ENCODE peak calls at places on chromosome 16, in six cellular contexts. E, M, U, A, Q and V are unnamed samples.
A peak's percentile ranks its signal among the peaks of the same experiment; 100 is the strongest.

GRCh38 chr16:77324727-77325126 is 110.1 kb downstream of the ADAMTS18 start:
- DNase-seq in U (no peak), A (no peak), Q (no peak), E (no peak), M (no peak), V (no peak)

GRCh38 chr16:79182618-79183017 is 417.9 kb downstream of the MAF start:
- DNase-seq in A (no peak), E (no peak), Q (no peak), M (no peak), U (no peak), V (peak; percentile 41)

GRCh38 chr16:82884320-82884898 is 257.6 kb downstream of the CDH13 start:
- DNase-seq in E (no peak), A (no peak), M (no peak), U (no peak), Q (no peak), V (no peak)

GRCh38 chr16:11632455-11632921 is 35.8 kb upstream of the SNN start:
- DNase-seq in E (no peak), U (no peak), A (peak; percentile 61), Q (no peak), M (no peak), V (peak; percentile 93)

GRCh38 chr16:1420111-1420539 is 422 bp downstream of the UQCC4 start:
- DNase-seq in U (no peak), E (no peak), Q (no peak), M (no peak), A (no peak), V (peak; percentile 45)

GRCh38 chr16:825298-826061 is 24.9 kb upstream of the GNG13 start:
- DNase-seq in M (no peak), A (no peak), Q (peak; percentile 77), U (no peak), E (no peak), V (peak; percentile 59)

GRCh38 chr16:50340578-50340977 is 28.2 kb downstream of the BRD7 start:
- DNase-seq in M (no peak), Q (no peak), E (no peak), U (no peak), A (no peak), V (peak; percentile 43)

GRCh38 chr16:66273644-66274334 is 92.7 kb upstream of the CDH5 start:
- DNase-seq in Q (no peak), E (no peak), M (no peak), A (no peak), U (peak; percentile 60), V (peak; percentile 82)

GRCh38 chr16:72434159-72434558 is 262.2 kb upstream of the PMFBP1 start:
- DNase-seq in U (no peak), M (peak; percentile 43), A (no peak), E (peak; percentile 28), Q (no peak), V (peak; percentile 10)

GRCh38 chr16:71255721-71256120 is 25.2 kb upstream of the HYDIN start:
- DNase-seq in Q (peak; percentile 49), M (no peak), U (no peak), E (no peak), A (peak; percentile 11), V (no peak)

GRCh38 chr16:3484328-3485096 is 10.8 kb downstream of the C16orf90 start:
- DNase-seq in Q (peak; percentile 9), E (no peak), M (no peak), A (no peak), U (no peak), V (no peak)

GRCh38 chr16:12210258-12210880 is 233.8 kb downstream of the SNX29 start:
- DNase-seq in A (no peak), Q (no peak), U (no peak), M (no peak), E (no peak), V (no peak)

GRCh38 chr16:71467810-71468209 is 5.8 kb upstream of the ZNF23 start:
- DNase-seq in A (peak; percentile 85), M (no peak), U (peak; percentile 40), E (peak; percentile 50), Q (no peak), V (peak; percentile 69)

GRCh38 chr16:22347100-22347820 is 27.2 kb downstream of the CDR2 start:
- DNase-seq in U (no peak), Q (no peak), E (no peak), M (no peak), A (no peak), V (no peak)

GRCh38 chr16:15031179-15031578 is 24.7 kb downstream of the NTAN1 start:
- DNase-seq in U (no peak), E (no peak), Q (no peak), A (no peak), M (no peak), V (no peak)

GRCh38 chr16:685967-686366 is 1.8 kb upstream of the JMJD8 start:
- DNase-seq in U (peak; percentile 40), Q (peak; percentile 84), M (no peak), E (no peak), A (peak; percentile 65), V (peak; percentile 74)

GRCh38 chr16:75304521-75305363 is 53.3 kb upstream of the BCAR1 start:
- DNase-seq in A (no peak), Q (no peak), E (no peak), M (peak; percentile 10), U (peak; percentile 19), V (peak; percentile 93)

GRCh38 chr16:49575352-49576172 is 202.0 kb downstream of the C16orf78 start:
- DNase-seq in U (no peak), Q (no peak), A (no peak), M (no peak), E (peak; percentile 84), V (no peak)

GRCh38 chr16:77896357-77896972 is 108.1 kb downstream of the VAT1L start:
- DNase-seq in M (no peak), Q (peak; percentile 62), A (peak; percentile 13), U (no peak), E (no peak), V (no peak)

GRCh38 chr16:8729779-8730334 is 55.4 kb downstream of the ABAT start:
- DNase-seq in Q (no peak), A (no peak), E (peak; percentile 12), M (no peak), U (no peak), V (no peak)

GRCh38 chr16:16007743-16008111 is 58.3 kb downstream of the ABCC1 start:
- DNase-seq in M (no peak), E (peak; percentile 94), U (no peak), Q (no peak), A (no peak), V (no peak)

GRCh38 chr16:2427526-2427925 is 1.7 kb upstream of the CCNF start:
- DNase-seq in A (no peak), U (no peak), Q (no peak), E (no peak), M (no peak), V (no peak)

GRCh38 chr16:66383551-66383950 is 17.1 kb downstream of the CDH5 start:
- DNase-seq in Q (no peak), E (no peak), M (no peak), U (no peak), A (no peak), V (no peak)

GRCh38 chr16:87374313-87374712 is 9.3 kb downstream of the FBXO31 start:
- DNase-seq in M (no peak), E (no peak), U (no peak), Q (no peak), A (peak; percentile 1), V (no peak)
- H3K4me1 ChIP-seq in M (peaks cover 18% of the 10 kb centered on the region), E (peaks cover 3% of the 10 kb centered on the region), U (no peaks in the 10 kb centered on the region), Q (peaks cover 19% of the 10 kb centered on the region), A (peaks cover 15% of the 10 kb centered on the region), V (peaks cover 15% of the 10 kb centered on the region)

GRCh38 chr16:31214705-31215286 is 877 bp downstream of the TRIM72 start:
- DNase-seq in Q (peak; percentile 66), A (peak; percentile 52), M (no peak), U (no peak), E (no peak), V (peak; percentile 24)
- H2AFZ ChIP-seq in Q (peak overlapping the region; percentile 72), A (peak overlapping the region; percentile 96), M (no peak overlapping the region), U (peak overlapping the region; percentile 87), E (no peak overlapping the region), V (peak overlapping the region; percentile 83)

GRCh38 chr16:46858151-46858550 is 26.0 kb upstream of the GPT2 start:
- DNase-seq in E (no peak), A (no peak), U (no peak), M (no peak), Q (no peak), V (no peak)

GRCh38 chr16:46859719-46860152 is 24.4 kb upstream of the GPT2 start:
- DNase-seq in A (no peak), U (peak; percentile 88), E (no peak), M (peak; percentile 83), Q (no peak), V (peak; percentile 97)

GRCh38 chr16:46855389-46855788 is 24.4 kb upstream of the C16orf87 start:
- DNase-seq in M (no peak), U (no peak), A (no peak), E (no peak), Q (no peak), V (no peak)

GRCh38 chr16:46854846-46855245 is 23.9 kb upstream of the C16orf87 start:
- DNase-seq in U (no peak), M (no peak), A (no peak), Q (no peak), E (no peak), V (no peak)

DNA sequence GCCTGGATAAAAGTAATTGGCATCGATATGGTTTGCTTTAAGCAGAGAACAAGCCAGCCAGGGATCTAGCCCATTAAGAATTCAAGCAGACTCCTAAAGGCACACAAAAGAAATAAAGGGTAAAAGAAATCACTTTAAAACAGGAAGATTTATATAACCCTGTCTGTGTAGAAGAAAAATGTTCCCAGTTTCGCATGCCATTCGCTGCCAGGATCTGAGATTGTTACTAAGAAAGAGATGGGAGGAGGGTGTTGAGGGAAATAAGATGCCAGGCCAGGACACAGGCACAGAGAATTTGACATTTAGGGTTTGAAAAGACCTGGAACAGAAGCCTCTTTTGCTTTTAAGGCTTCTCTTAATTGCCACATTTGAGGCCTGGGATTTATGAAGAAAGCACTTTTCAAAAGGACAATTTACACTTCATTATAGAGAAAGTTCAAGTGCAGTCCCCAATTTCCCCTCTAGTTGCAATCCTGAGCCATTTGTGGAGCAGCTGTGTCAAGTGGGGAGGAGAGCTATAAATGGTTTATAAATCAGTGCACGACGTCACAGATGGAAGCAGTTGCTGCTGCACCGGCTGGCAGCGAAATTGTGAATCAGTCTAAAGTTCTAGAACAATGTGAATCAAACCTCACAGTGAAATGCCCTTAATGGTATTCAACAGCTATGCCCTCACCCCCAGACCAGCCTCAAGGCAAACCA is 26.4 kb upstream of the C16orf87 start:
- DNase-seq in Q (peak; percentile 63), E (peak; percentile 29), M (peak; percentile 26), A (peak; percentile 8), U (peak; percentile 44), V (peak; percentile 85)
- TF ChIP-seq EZH2phosphoT487 in Q (no peak), E (no peak), M (no peak), A (no peak), U (no peak), V (no peak)

DNA sequence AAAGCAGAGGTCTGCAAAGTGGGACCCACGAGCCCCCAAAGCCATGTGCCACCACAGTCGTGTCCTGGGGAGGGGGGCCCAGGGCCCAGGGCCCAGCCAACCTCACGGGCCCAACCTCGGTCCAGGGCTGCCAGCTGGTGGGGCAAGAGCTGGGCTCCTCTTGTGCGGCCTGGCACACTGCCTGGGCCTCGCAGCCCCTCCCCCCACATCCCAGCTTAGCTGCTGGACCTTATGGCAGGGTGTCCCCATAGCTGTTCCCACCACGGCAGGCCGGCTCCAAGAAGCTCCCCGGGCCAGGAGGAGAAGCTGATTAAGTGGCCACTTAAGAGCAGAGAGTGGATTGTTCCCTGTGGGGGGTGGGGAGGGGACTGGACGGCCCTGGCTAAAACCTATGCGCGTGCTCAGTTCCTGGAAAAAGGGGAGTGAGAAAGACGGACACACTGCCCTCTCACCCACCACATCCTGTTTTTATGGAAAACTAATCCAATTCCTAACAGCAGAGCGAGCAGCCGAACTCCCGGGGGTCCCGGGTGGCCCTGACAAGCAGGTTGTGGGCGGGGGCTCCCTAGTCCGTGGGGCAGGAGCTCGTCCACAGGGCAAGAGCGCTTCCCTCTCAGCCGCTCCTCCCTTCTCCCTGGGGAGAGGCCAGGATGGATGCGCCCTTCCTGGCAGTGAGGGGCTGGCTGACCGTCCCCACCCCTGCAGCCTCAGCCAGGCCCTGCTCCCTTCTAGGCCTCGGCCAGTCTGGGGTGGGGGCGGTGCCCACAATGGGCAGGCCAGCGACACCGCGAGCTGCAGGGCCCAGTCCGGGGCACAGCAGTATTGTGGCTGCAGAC is 16.8 kb downstream of the PIEZO1 start:
- DNase-seq in U (no peak), Q (peak; percentile 70), A (peak; percentile 65), M (no peak), E (no peak), V (peak; percentile 49)
- H3K4me1 ChIP-seq in U (peaks cover 50% of the 10 kb centered on the region), Q (peaks cover 35% of the 10 kb centered on the region), A (peaks cover 54% of the 10 kb centered on the region), M (peaks cover 98% of the 10 kb centered on the region), E (peaks cover 28% of the 10 kb centered on the region), V (peaks cover 22% of the 10 kb centered on the region)